ENCODE peak calls at places on chromosomes 2 and 18, in eight cellular contexts. F is IMR-90, M is kidney, U is A549, P is mesenchymal stem cell, Z is hepatocyte, N is mesendoderm, I is pancreas. G is an unnamed sample. For H3K4me1, the result is how much of the 10 kb centered on the place peaks cover.

GRCh38 chr2:100142393-100142792 is at the start of gene AFF3:
- DNase-seq in F (no peak), M (no peak), U (no peak), P (no peak), Z (no peak), N (no peak), I (no peak), G (no peak)

GRCh38 chr2:177573120-177573519 is 180.5 kb downstream of the AGPS start:
- DNase-seq in F (peak), M (no peak), U (no peak), P (no peak), Z (no peak), N (no peak), I (no peak), G (peak)

GRCh38 chr2:70083344-70084156 is 3.7 kb upstream of the PCBP1 start:
- DNase-seq in F (peak), M (no peak), U (no peak), P (peak), Z (peak), N (peak), I (no peak), G (peak)

GRCh38 chr2:175143191-175143590 is 24.8 kb downstream of the ATF2 start:
- DNase-seq in F (no peak), M (no peak), U (no peak), P (no peak), Z (no peak), N (no peak), I (no peak), G (no peak)

GRCh38 chr18:47204908-47205522 is 28.9 kb upstream of the IER3IP1 start:
- DNase-seq in F (peak), M (no peak), U (peak), P (peak), Z (peak), N (peak), I (no peak), G (peak)

GRCh38 chr18:58761970-58762780 is 90.9 kb downstream of the MALT1 start:
- DNase-seq in F (no peak), M (no peak), U (no peak), P (no peak), Z (no peak), N (no peak), I (no peak), G (no peak)

GRCh38 chr2:227703280-227703732 is 14.5 kb downstream of the SLC19A3 start:
- DNase-seq in F (peak), M (no peak), U (no peak), P (peak), Z (peak), N (peak), I (no peak), G (peak)

GRCh38 chr2:45855374-45855773 is 203.9 kb downstream of the PRKCE start:
- DNase-seq in F (peak), M (no peak), U (no peak), P (peak), Z (no peak), N (no peak), I (no peak), G (no peak)

GRCh38 chr2:37655442-37655841 is 16.0 kb downstream of the CDC42EP3 start:
- DNase-seq in F (no peak), M (no peak), U (no peak), P (no peak), Z (no peak), N (no peak), I (no peak), G (peak)

GRCh38 chr2:127321306-127321705 is 27.4 kb upstream of the ERCC3 start:
- DNase-seq in F (peak), M (no peak), U (no peak), P (peak), Z (no peak), N (no peak), I (no peak), G (no peak)

GRCh38 chr2:236862961-236863728 is 222.5 kb upstream of the COPS8 start:
- DNase-seq in F (peak), M (no peak), U (no peak), P (peak), Z (no peak), N (no peak), I (no peak), G (peak)

GRCh38 chr18:26225022-26225693 is 1.1 kb upstream of the TAF4B start:
- DNase-seq in F (no peak), M (no peak), U (no peak), P (no peak), Z (no peak), N (peak), I (no peak), G (peak)

GRCh38 chr2:225566798-225567197 is 167.3 kb downstream of the NYAP2 start:
- DNase-seq in F (no peak), M (no peak), U (no peak), P (no peak), Z (peak), N (no peak), I (no peak), G (peak)

GRCh38 chr18:75727479-75727878 is 300.0 kb upstream of the SMIM21 start:
- DNase-seq in F (peak), M (no peak), U (peak), P (peak), Z (peak), N (peak), I (peak), G (no peak)

GRCh38 chr2:103615706-103616105 is 853.9 kb downstream of the TMEM182 start:
- DNase-seq in F (no peak), M (no peak), U (no peak), P (no peak), Z (no peak), N (no peak), I (no peak), G (no peak)

GRCh38 chr18:31983020-31983419 is 35.6 kb upstream of the RNF125 start:
- DNase-seq in F (no peak), M (no peak), U (no peak), P (no peak), Z (peak), N (no peak), I (no peak), G (no peak)

DNA sequence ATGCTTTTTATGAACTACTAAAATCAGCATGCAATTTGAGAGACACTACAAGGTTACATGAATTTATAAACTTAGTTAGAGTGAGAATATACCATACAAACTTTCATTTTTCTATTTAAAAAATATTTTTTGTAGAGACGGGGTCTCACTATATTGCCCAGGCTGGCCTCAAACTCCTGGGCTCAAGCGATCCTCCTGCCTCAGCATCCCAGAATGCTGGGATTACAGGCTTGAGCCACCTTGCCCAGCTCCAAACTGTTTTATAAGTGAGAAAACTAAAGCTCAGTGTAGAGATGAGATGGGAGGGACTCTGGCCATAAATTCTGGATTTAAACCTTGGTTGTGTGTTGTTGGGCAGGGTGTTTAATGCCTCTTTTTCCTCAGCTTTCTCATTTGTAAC is 9.6 kb downstream of the CAB39 start:
- DNase-seq in F (no peak), M (no peak), U (no peak), P (no peak), Z (no peak), N (no peak), I (no peak), G (no peak)
- H3K4me1 ChIP-seq in F (under half), M (under half), U (under half), P (under half), Z (under half), N (under half), I (under half), G (under half)

GRCh38 chr2:239261796-239262475 is 138.9 kb downstream of the HDAC4 start:
- DNase-seq in F (no peak), M (no peak), U (no peak), P (no peak), Z (no peak), N (no peak), I (peak), G (no peak)
- H3K4me1 ChIP-seq in F (under half), M (under half), U (under half), P (under half), Z (under half), N (under half), I (under half), G (under half)

DNA sequence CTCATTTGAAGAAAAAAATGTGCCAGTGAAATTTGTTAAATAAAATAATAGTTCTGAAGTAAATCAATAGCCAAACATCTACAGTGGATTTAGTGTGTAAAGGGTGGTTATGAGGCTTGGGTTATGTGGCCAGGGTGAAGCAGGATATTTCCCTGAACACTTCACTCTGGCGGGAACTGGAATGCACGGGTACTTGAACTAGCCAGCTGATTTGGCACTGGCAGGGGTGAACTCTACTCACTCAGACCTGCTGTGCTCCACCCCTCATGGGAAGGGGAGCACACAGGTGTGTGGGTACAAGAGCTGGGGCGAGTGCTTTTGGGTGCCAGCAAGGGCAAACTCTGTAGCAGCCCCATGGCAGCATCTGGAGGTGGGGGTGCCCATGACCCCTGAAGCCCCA is 278.2 kb downstream of the CALCRL start:
- DNase-seq in F (no peak), M (no peak), U (no peak), P (no peak), Z (no peak), N (no peak), I (no peak), G (no peak)
- H3K4me1 ChIP-seq in F (under half), M (under half), U (under half), P (under half), Z (under half), N (under half), I (under half), G (under half)

GRCh38 chr2:68238955-68239822 is 13.1 kb downstream of the PPP3R1 start:
- DNase-seq in F (peak), M (no peak), U (no peak), P (peak), Z (no peak), N (no peak), I (no peak), G (no peak)
- H3K4me1 ChIP-seq in F (under half), M (under half), U (under half), P (under half), Z (under half), N (under half), I (under half), G (half or more)

GRCh38 chr2:10398496-10398895 is 49.6 kb downstream of the ODC1 start:
- DNase-seq in F (no peak), M (no peak), U (no peak), P (no peak), Z (no peak), N (no peak), I (no peak), G (no peak)

GRCh38 chr2:10399358-10399757 is 48.8 kb downstream of the ODC1 start:
- DNase-seq in F (no peak), M (no peak), U (no peak), P (no peak), Z (no peak), N (no peak), I (no peak), G (no peak)

GRCh38 chr2:10400568-10400977 is 47.6 kb downstream of the ODC1 start:
- DNase-seq in F (no peak), M (no peak), U (no peak), P (no peak), Z (no peak), N (no peak), I (no peak), G (no peak)

GRCh38 chr2:10400978-10401951 is 46.9 kb downstream of the ODC1 start:
- DNase-seq in F (no peak), M (peak), U (no peak), P (no peak), Z (no peak), N (no peak), I (no peak), G (no peak)

GRCh38 chr2:10400002-10400401 is 48.1 kb downstream of the ODC1 start:
- DNase-seq in F (no peak), M (peak), U (no peak), P (no peak), Z (no peak), N (no peak), I (no peak), G (no peak)
- H3K4me1 ChIP-seq in F (under half), M (under half), U (half or more), P (under half), Z (under half), N (under half), I (under half), G (under half)

DNA sequence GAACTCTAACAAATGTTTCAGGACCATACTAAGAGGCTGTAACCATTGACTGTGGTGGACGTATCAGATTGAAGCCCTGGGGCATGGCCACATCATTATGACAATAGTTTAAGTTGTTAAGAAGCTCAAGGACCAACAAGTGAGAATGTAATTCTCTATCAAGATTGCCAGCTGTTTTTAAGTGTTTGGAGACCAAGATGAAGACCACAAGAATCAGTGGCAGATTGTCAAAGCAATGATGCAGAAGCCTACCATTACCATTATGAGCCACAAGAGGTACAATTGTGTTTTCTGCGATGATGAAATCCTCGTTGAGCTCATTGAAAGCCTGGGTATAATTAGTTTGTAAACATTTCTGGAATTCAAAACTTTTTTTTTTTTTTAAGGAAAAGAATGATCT is 261.1 kb upstream of the ZEB2 start:
- DNase-seq in F (no peak), M (no peak), U (no peak), P (peak), Z (no peak), N (peak), I (no peak), G (no peak)
- H3K4me1 ChIP-seq in F (under half), M (under half), U (under half), P (under half), Z (under half), N (under half), I (under half), G (under half)

GRCh38 chr18:62164296-62164695 is 22.6 kb downstream of the PIGN start:
- DNase-seq in F (no peak), M (no peak), U (no peak), P (no peak), Z (no peak), N (no peak), I (no peak), G (no peak)

GRCh38 chr18:62164855-62165487 is 21.9 kb downstream of the PIGN start:
- DNase-seq in F (no peak), M (no peak), U (no peak), P (no peak), Z (no peak), N (peak), I (no peak), G (no peak)

GRCh38 chr18:62170857-62171256 is 16.0 kb downstream of the PIGN start:
- DNase-seq in F (no peak), M (no peak), U (no peak), P (no peak), Z (no peak), N (no peak), I (no peak), G (no peak)

GRCh38 chr18:62165583-62165982 is 21.3 kb downstream of the PIGN start:
- DNase-seq in F (no peak), M (no peak), U (no peak), P (no peak), Z (no peak), N (no peak), I (no peak), G (no peak)
- H3K4me1 ChIP-seq in F (under half), M (under half), U (under half), P (under half), Z (under half), N (under half), I (under half), G (under half)

GRCh38 chr2:240458900-240459391 is 23.5 kb downstream of the GPC1 start:
- DNase-seq in F (no peak), M (peak), U (no peak), P (no peak), Z (no peak), N (no peak), I (peak), G (no peak)
- H3K4me1 ChIP-seq in F (under half), M (under half), U (under half), P (under half), Z (under half), N (under half), I (under half), G (under half)

DNA sequence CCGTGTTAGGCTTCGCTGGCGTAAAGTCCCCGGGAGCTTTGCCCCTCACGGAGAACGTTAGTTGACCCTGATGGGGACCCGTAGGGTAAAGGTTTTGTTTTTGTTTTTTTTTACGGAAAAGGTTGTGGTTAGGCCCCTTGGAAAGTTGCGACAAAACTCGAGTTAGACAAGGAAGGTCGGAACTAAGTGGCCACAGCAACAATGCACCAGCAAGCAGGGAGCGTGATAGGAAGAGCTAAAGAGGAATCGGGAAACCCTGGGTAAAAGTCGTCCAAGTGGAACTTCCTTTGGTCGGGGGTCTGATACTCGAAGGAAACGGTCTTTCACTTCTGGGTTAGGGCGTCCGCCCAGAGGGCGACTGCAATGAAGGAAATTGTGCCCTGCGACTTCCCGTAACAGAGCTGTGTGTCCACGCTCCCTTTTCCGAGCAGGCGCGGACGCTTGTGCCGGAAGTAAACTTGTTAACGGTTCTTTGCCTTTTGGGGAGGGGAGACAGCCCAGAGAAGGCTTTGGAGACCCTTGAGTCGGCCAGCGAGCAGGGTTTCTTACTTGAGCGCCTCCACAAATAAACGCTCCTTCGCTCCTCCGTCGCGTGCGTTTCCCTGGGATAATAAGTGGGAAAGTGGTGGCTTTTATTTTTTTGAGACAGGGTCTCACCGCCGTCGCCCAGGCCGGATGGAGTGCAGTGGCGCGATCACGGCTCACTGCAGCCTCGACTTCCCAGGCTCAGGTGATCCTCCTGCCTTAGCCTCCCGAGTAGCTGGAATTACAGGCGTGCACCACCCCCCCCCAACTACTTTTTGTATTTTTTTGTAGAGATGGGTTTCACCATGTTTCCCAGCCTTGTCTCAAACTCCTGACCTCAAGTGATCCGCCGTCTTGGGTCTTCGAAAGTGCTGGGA is 641 bp upstream of the CLASP1 start:
- DNase-seq in F (peak), M (peak), U (peak), P (peak), Z (peak), N (peak), I (peak), G (peak)
- H3K4me1 ChIP-seq in F (under half), M (under half), U (under half), P (under half), Z (under half), N (under half), I (under half), G (under half)

G was measured in foreskin keratinocyte.